ENCODE peak calls at places on chromosomes 7 and 10, in five cellular contexts. M is activated T-helper 9 cell treated with anti-CD3 and anti-CD28 coated beads, Interleukin-2, amount 50 U/mL, for 16 hours; E is H4; X is activated CD8-positive, alpha-beta memory T cell treated with anti-CD3 and anti-CD28 coated beads, Interleukin-2, amount 50 U/mL, for 48 hours; S is HCT116. P is an unnamed sample.

GRCh38 chr10:72935358-72935757 is 19.2 kb downstream of the PLA2G12B start:
- DNase-seq in M (no peak), E (no peak), X (no peak), S (peak; percentile 10), P (peak; percentile 47)

GRCh38 chr10:35336921-35337741 is 822 bp downstream of the CCNY start:
- DNase-seq in M (peak; percentile 17), E (no peak), X (peak; percentile 75), S (no peak), P (peak; percentile 59)

GRCh38 chr7:28921822-28922221 is 36.3 kb downstream of the TRIL start:
- DNase-seq in M (no peak), E (peak; percentile 83), X (no peak), S (peak; percentile 67), P (peak; percentile 91)

GRCh38 chr7:158705234-158705890 is 758 bp upstream of the NCAPG2 start:
- DNase-seq in M (no peak), E (no peak), X (no peak), S (no peak), P (peak; percentile 33)

GRCh38 chr10:14683246-14683645 is 91.5 kb downstream of the FAM107B start:
- DNase-seq in M (no peak), E (no peak), X (no peak), S (no peak), P (no peak)

GRCh38 chr7:155287229-155287935 is 10.3 kb upstream of the INSIG1 start:
- DNase-seq in M (no peak), E (no peak), X (peak; percentile 50), S (no peak), P (no peak)

GRCh38 chr7:47045169-47045568 is 536.7 kb downstream of the TNS3 start:
- DNase-seq in M (no peak), E (no peak), X (no peak), S (no peak), P (peak; percentile 22)

GRCh38 chr7:129258649-129259389 is 34.0 kb downstream of the AHCYL2 start:
- DNase-seq in M (no peak), E (no peak), X (no peak), S (no peak), P (no peak)

GRCh38 chr10:124403548-124403947 is 15.2 kb downstream of the OAT start:
- DNase-seq in M (no peak), E (peak; percentile 82), X (peak; percentile 51), S (peak; percentile 89), P (peak; percentile 84)

GRCh38 chr7:96970739-96971138 is 34.6 kb upstream of the DLX6 start:
- DNase-seq in M (no peak), E (no peak), X (no peak), S (no peak), P (no peak)

GRCh38 chr10:126373982-126374381 is 14.3 kb downstream of the ADAM12 start:
- DNase-seq in M (no peak), E (peak; percentile 64), X (no peak), S (no peak), P (peak; percentile 89)

GRCh38 chr10:16843252-16843870 is 26.1 kb upstream of the RSU1 start:
- DNase-seq in M (no peak), E (peak; percentile 63), X (no peak), S (peak; percentile 58), P (no peak)

P was measured in SJCRH30.